ENCODE peak calls at places on chromosomes 6 and 20, in eight cellular contexts. One of them, this sample, is unnamed.

GRCh38 chr6:144008501-144009245 is 614 bp upstream of the PLAGL1 start:
- DNase-seq in HepG2: no peak
- DNase-seq in HCT116: no peak
- DNase-seq in GM12878: no peak
- DNase-seq in SK-N-SH: no peak
- DNase-seq in K562: no peak
- DNase-seq in H1: no peak
- DNase-seq in A549: peak
- DNase-seq in this sample: no peak

GRCh38 chr6:43910638-43911353 is 140.8 kb downstream of the VEGFA start:
- DNase-seq in HepG2: no peak
- DNase-seq in K562: no peak
- DNase-seq in HCT116: peak
- DNase-seq in GM12878: no peak
- DNase-seq in A549: peak
- DNase-seq in SK-N-SH: no peak
- DNase-seq in H1: no peak
- DNase-seq in this sample: peak

GRCh38 chr6:98657764-98658163 is 176.6 kb upstream of the POU3F2 start:
- DNase-seq in K562: no peak
- DNase-seq in H1: no peak
- DNase-seq in HCT116: no peak
- DNase-seq in HepG2: peak
- DNase-seq in SK-N-SH: no peak
- DNase-seq in GM12878: no peak
- DNase-seq in A549: peak
- DNase-seq in this sample: peak

GRCh38 chr6:170286246-170286933 is 4.5 kb downstream of the DLL1 start:
- DNase-seq in GM12878: no peak
- DNase-seq in A549: no peak
- DNase-seq in K562: peak
- DNase-seq in H1: peak
- DNase-seq in HepG2: no peak
- DNase-seq in HCT116: no peak
- DNase-seq in SK-N-SH: peak
- DNase-seq in this sample: no peak

GRCh38 chr20:43914286-43914685 is 366 bp upstream of the TOX2 start:
- DNase-seq in HCT116: no peak
- DNase-seq in K562: no peak
- DNase-seq in A549: no peak
- DNase-seq in H1: no peak
- DNase-seq in GM12878: no peak
- DNase-seq in HepG2: no peak
- DNase-seq in SK-N-SH: no peak
- DNase-seq in this sample: no peak

GRCh38 chr6:122833229-122833556 is 44.1 kb downstream of the SMPDL3A start:
- DNase-seq in GM12878: no peak
- DNase-seq in HCT116: no peak
- DNase-seq in HepG2: no peak
- DNase-seq in K562: no peak
- DNase-seq in SK-N-SH: no peak
- DNase-seq in A549: no peak
- DNase-seq in H1: no peak
- DNase-seq in this sample: no peak

GRCh38 chr20:1702855-1703254 is 45.3 kb upstream of the SIRPG start:
- DNase-seq in H1: no peak
- DNase-seq in HepG2: no peak
- DNase-seq in K562: no peak
- DNase-seq in GM12878: no peak
- DNase-seq in HCT116: no peak
- DNase-seq in A549: no peak
- DNase-seq in SK-N-SH: no peak
- DNase-seq in this sample: no peak

GRCh38 chr6:47944846-47945245 is 163.0 kb downstream of the OPN5 start:
- DNase-seq in HCT116: no peak
- DNase-seq in HepG2: no peak
- DNase-seq in SK-N-SH: no peak
- DNase-seq in GM12878: no peak
- DNase-seq in K562: no peak
- DNase-seq in H1: no peak
- DNase-seq in A549: no peak
- DNase-seq in this sample: no peak

GRCh38 chr20:50023116-50023802 is 40.5 kb downstream of the SNAI1 start:
- DNase-seq in HCT116: no peak
- DNase-seq in K562: no peak
- DNase-seq in H1: no peak
- DNase-seq in GM12878: no peak
- DNase-seq in HepG2: no peak
- DNase-seq in A549: no peak
- DNase-seq in SK-N-SH: no peak
- DNase-seq in this sample: no peak

GRCh38 chr6:134267917-134268361 is 50.0 kb downstream of the SGK1 start:
- DNase-seq in HepG2: peak
- DNase-seq in H1: peak
- DNase-seq in HCT116: no peak
- DNase-seq in K562: no peak
- DNase-seq in A549: no peak
- DNase-seq in GM12878: no peak
- DNase-seq in SK-N-SH: no peak
- DNase-seq in this sample: no peak
- TF ChIP-seq RAD21 in HepG2: no peak
- TF ChIP-seq RAD21 in H1: no peak
- TF ChIP-seq RAD21 in HCT116: no peak
- TF ChIP-seq RAD21 in K562: no peak
- TF ChIP-seq RAD21 in A549: no peak
- TF ChIP-seq RAD21 in GM12878: no peak
- TF ChIP-seq RAD21 in SK-N-SH: no peak
- TF ChIP-seq RAD21 in this sample: no peak

GRCh38 chr6:71028877-71029252 is 72.0 kb upstream of the B3GAT2 start:
- DNase-seq in HCT116: no peak
- DNase-seq in H1: no peak
- DNase-seq in SK-N-SH: no peak
- DNase-seq in GM12878: no peak
- DNase-seq in HepG2: no peak
- DNase-seq in A549: no peak
- DNase-seq in K562: no peak
- DNase-seq in this sample: no peak

GRCh38 chr6:71035871-71036270 is 79.0 kb upstream of the B3GAT2 start:
- DNase-seq in K562: no peak
- DNase-seq in H1: no peak
- DNase-seq in HepG2: no peak
- DNase-seq in GM12878: no peak
- DNase-seq in A549: no peak
- DNase-seq in SK-N-SH: no peak
- DNase-seq in HCT116: no peak
- DNase-seq in this sample: no peak

GRCh38 chr6:71028236-71028876 is 71.5 kb upstream of the B3GAT2 start:
- DNase-seq in GM12878: no peak
- DNase-seq in HepG2: peak
- DNase-seq in K562: no peak
- DNase-seq in HCT116: no peak
- DNase-seq in H1: no peak
- DNase-seq in SK-N-SH: no peak
- DNase-seq in A549: no peak
- DNase-seq in this sample: no peak

GRCh38 chr6:71034578-71034977 is 77.7 kb upstream of the B3GAT2 start:
- DNase-seq in H1: no peak
- DNase-seq in HCT116: no peak
- DNase-seq in HepG2: no peak
- DNase-seq in A549: no peak
- DNase-seq in SK-N-SH: no peak
- DNase-seq in K562: no peak
- DNase-seq in GM12878: no peak
- DNase-seq in this sample: no peak

GRCh38 chr6:71031912-71032311 is 75.1 kb upstream of the B3GAT2 start:
- DNase-seq in H1: no peak
- DNase-seq in GM12878: no peak
- DNase-seq in K562: no peak
- DNase-seq in SK-N-SH: no peak
- DNase-seq in A549: no peak
- DNase-seq in HepG2: peak
- DNase-seq in HCT116: no peak
- DNase-seq in this sample: peak
- TF ChIP-seq RAD21 in H1: no peak
- TF ChIP-seq RAD21 in GM12878: no peak
- TF ChIP-seq RAD21 in K562: no peak
- TF ChIP-seq RAD21 in SK-N-SH: no peak
- TF ChIP-seq RAD21 in A549: no peak
- TF ChIP-seq RAD21 in HepG2: no peak
- TF ChIP-seq RAD21 in HCT116: no peak
- TF ChIP-seq RAD21 in this sample: no peak

DNA sequence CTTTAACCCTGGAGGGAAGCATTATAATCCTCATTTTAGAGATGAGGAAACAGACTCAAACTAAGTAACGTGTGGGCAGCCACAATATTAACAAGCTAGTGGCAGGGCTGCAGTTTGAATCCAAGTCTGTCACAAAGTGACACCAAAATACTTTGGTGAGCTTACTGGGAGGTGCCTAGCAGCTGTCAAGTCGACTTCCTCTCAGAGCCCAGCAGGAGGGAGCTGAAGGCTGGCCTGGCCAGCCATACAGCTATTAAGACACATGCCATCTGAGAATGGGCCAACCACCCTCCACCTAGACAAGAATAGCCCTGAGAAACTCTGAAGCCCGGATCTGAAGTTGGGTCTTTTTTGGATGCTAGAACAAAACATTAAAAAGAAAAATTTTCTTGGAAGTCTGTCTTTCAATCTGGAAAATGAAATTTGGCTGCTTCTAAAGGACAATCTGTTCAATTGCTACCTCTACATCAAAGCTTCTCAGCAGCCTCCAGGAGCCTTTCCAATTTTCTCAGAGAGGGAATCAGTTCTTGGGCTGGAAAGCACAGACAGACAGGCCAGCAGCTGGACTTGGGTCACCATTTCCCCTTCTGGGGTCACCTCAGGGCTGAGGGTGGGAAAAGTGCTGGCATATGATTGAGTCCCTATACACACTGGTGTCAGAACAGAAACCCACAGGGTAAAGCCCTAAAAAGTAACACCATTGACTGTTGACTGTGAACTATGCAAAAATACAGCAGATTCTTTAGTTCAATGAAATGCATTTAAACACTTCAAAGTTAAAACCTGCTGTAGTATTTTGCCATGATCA is 43.0 kb downstream of the UQCC1 start:
- DNase-seq in H1: no peak
- DNase-seq in HepG2: no peak
- DNase-seq in HCT116: no peak
- DNase-seq in GM12878: no peak
- DNase-seq in K562: no peak
- DNase-seq in A549: no peak
- DNase-seq in SK-N-SH: no peak
- DNase-seq in this sample: no peak
- TF ChIP-seq RAD21 in H1: no peak
- TF ChIP-seq RAD21 in HepG2: no peak
- TF ChIP-seq RAD21 in HCT116: no peak
- TF ChIP-seq RAD21 in GM12878: no peak
- TF ChIP-seq RAD21 in K562: no peak
- TF ChIP-seq RAD21 in A549: no peak
- TF ChIP-seq RAD21 in SK-N-SH: no peak
- TF ChIP-seq RAD21 in this sample: no peak

GRCh38 chr6:28606424-28607391 is 81.0 kb downstream of the GPX5 start:
- DNase-seq in K562: peak
- DNase-seq in GM12878: peak
- DNase-seq in A549: peak
- DNase-seq in SK-N-SH: peak
- DNase-seq in H1: peak
- DNase-seq in HepG2: peak
- DNase-seq in HCT116: peak
- DNase-seq in this sample: peak
- TF ChIP-seq RAD21 in K562: no peak
- TF ChIP-seq RAD21 in GM12878: no peak
- TF ChIP-seq RAD21 in A549: no peak
- TF ChIP-seq RAD21 in SK-N-SH: peak
- TF ChIP-seq RAD21 in H1: no peak
- TF ChIP-seq RAD21 in HepG2: no peak
- TF ChIP-seq RAD21 in HCT116: no peak
- TF ChIP-seq RAD21 in this sample: no peak

DNA sequence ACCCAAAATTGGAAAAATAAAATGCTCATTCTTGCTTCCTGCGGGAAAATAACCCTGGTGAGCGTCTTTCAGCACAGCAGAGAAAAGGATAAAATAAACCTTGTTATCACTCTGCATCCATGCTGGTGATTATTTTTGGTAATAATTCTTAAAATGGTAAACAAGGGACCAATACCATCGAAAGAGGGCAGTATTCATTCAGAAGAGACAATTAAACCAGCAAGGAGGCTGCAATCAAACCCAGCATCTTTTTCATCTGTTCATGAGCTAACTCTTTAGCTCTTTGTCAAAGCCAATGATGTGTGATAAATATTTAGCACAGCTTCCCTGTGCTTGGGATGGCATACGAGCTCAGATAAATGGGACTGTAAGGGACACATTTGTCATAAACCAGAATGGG is 34.3 kb downstream of the CDH26 start:
- DNase-seq in GM12878: no peak
- DNase-seq in A549: no peak
- DNase-seq in SK-N-SH: no peak
- DNase-seq in HCT116: no peak
- DNase-seq in H1: no peak
- DNase-seq in K562: no peak
- DNase-seq in HepG2: no peak
- DNase-seq in this sample: peak
- TF ChIP-seq RAD21 in GM12878: no peak
- TF ChIP-seq RAD21 in A549: peak
- TF ChIP-seq RAD21 in SK-N-SH: no peak
- TF ChIP-seq RAD21 in HCT116: peak
- TF ChIP-seq RAD21 in H1: no peak
- TF ChIP-seq RAD21 in K562: no peak
- TF ChIP-seq RAD21 in HepG2: no peak
- TF ChIP-seq RAD21 in this sample: peak

This sample was measured in IMR-90.